ENCODE peak calls at places on chromosomes 2 and 18, in four cellular contexts. One of them, this sample, is unnamed.

GRCh38 chr2:28360066-28360741 is 32.5 kb upstream of the FOSL2 start:
- DNase-seq in K562: no peak
- DNase-seq in A549: no peak
- DNase-seq in GM12878: no peak
- DNase-seq in this sample: no peak

GRCh38 chr2:226600184-226600583 is 199.4 kb downstream of the IRS1 start:
- DNase-seq in K562: no peak
- DNase-seq in A549: no peak
- DNase-seq in GM12878: no peak
- DNase-seq in this sample: peak; percentile 8

GRCh38 chr2:156396126-156396525 is 40.1 kb upstream of the GPD2 start:
- DNase-seq in A549: no peak
- DNase-seq in GM12878: peak; percentile 73
- DNase-seq in K562: no peak
- DNase-seq in this sample: no peak

GRCh38 chr2:127091886-127092285 is 15.1 kb downstream of the BIN1 start:
- DNase-seq in K562: no peak
- DNase-seq in A549: no peak
- DNase-seq in GM12878: no peak
- DNase-seq in this sample: no peak

GRCh38 chr2:163345795-163346573 is 389.8 kb downstream of the FIGN start:
- DNase-seq in K562: peak; percentile 40
- DNase-seq in GM12878: peak; percentile 25
- DNase-seq in A549: peak; percentile 26
- DNase-seq in this sample: peak; percentile 50

GRCh38 chr2:43318791-43319190 is 92.4 kb upstream of the ZFP36L2 start:
- DNase-seq in GM12878: no peak
- DNase-seq in A549: no peak
- DNase-seq in K562: no peak
- DNase-seq in this sample: peak; percentile 90

GRCh38 chr2:219506802-219507554 is 7.3 kb upstream of the ASIC4 start:
- DNase-seq in K562: no peak
- DNase-seq in GM12878: no peak
- DNase-seq in A549: no peak
- DNase-seq in this sample: no peak

GRCh38 chr2:62197017-62197586 is 1.2 kb downstream of the B3GNT2 start:
- DNase-seq in GM12878: no peak
- DNase-seq in A549: peak; percentile 38
- DNase-seq in K562: peak; percentile 52
- DNase-seq in this sample: no peak

GRCh38 chr2:71892132-71892730 is 255.4 kb downstream of the CYP26B1 start:
- DNase-seq in GM12878: no peak
- DNase-seq in A549: no peak
- DNase-seq in K562: no peak
- DNase-seq in this sample: no peak

GRCh38 chr2:43230981-43231827 is 4.8 kb upstream of the ZFP36L2 start:
- DNase-seq in A549: no peak
- DNase-seq in GM12878: no peak
- DNase-seq in K562: no peak
- DNase-seq in this sample: no peak

GRCh38 chr2:228446732-228447131 is 265.2 kb upstream of the SPHKAP start:
- DNase-seq in GM12878: no peak
- DNase-seq in A549: no peak
- DNase-seq in K562: no peak
- DNase-seq in this sample: no peak
- TF ChIP-seq ELK1 in GM12878: no peak
- TF ChIP-seq ELK1 in A549: no peak
- TF ChIP-seq ELK1 in K562: no peak
- TF ChIP-seq ELK1 in this sample: no peak

GRCh38 chr18:3480827-3481226 is 30.9 kb downstream of the TGIF1 start:
- DNase-seq in A549: no peak
- DNase-seq in K562: no peak
- DNase-seq in GM12878: no peak
- DNase-seq in this sample: no peak

GRCh38 chr18:3479978-3480377 is 30.0 kb downstream of the TGIF1 start:
- DNase-seq in A549: no peak
- DNase-seq in K562: no peak
- DNase-seq in GM12878: no peak
- DNase-seq in this sample: no peak

GRCh38 chr18:3482258-3482657 is 32.3 kb downstream of the TGIF1 start:
- DNase-seq in A549: no peak
- DNase-seq in GM12878: no peak
- DNase-seq in K562: no peak
- DNase-seq in this sample: no peak

GRCh38 chr18:3478262-3478978 is 28.4 kb downstream of the TGIF1 start:
- DNase-seq in GM12878: no peak
- DNase-seq in K562: no peak
- DNase-seq in A549: no peak
- DNase-seq in this sample: no peak

DNA sequence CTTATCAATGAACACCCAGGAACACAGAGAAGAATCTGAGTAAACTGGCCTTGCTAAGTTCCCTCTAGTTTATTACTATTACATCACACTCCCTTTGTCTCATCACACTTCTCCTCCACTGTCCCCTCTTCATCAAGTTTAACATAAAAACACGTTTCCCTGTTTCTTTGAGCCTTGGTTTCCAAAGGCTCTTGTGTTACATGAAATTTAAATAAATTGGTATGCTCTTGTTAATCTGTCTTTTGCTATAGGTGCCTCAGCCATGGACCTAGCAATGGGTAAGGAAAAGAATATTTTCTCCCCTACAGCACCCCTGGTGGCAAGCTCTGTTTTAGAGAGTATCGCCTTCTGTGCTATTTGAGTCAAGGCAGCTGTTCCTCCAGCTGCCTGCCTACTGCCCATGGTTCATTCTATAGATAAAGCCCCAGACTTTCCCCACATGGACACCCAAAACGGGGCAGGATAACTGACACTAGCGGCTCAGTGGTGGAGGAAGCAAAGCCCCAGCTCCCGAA is 31.8 kb downstream of the TGIF1 start:
- DNase-seq in A549: peak; percentile 28
- DNase-seq in GM12878: no peak
- DNase-seq in K562: peak; percentile 76
- DNase-seq in this sample: peak; percentile 38
- TF ChIP-seq ELK1 in A549: no peak
- TF ChIP-seq ELK1 in GM12878: no peak
- TF ChIP-seq ELK1 in K562: no peak
- TF ChIP-seq ELK1 in this sample: no peak

GRCh38 chr2:46460241-46460921 is 19.0 kb upstream of the TMEM247 start:
- DNase-seq in A549: no peak
- DNase-seq in GM12878: no peak
- DNase-seq in K562: peak; percentile 28
- DNase-seq in this sample: no peak

GRCh38 chr2:46461716-46462171 is 17.6 kb upstream of the TMEM247 start:
- DNase-seq in A549: no peak
- DNase-seq in K562: no peak
- DNase-seq in GM12878: peak; percentile 55
- DNase-seq in this sample: no peak

GRCh38 chr2:46460991-46461715 is 18.2 kb upstream of the TMEM247 start:
- DNase-seq in A549: peak; percentile 66
- DNase-seq in K562: peak; percentile 83
- DNase-seq in GM12878: peak; percentile 39
- DNase-seq in this sample: peak; percentile 65

GRCh38 chr2:46458763-46459505 is 20.4 kb upstream of the TMEM247 start:
- DNase-seq in A549: no peak
- DNase-seq in GM12878: no peak
- DNase-seq in K562: no peak
- DNase-seq in this sample: no peak

DNA sequence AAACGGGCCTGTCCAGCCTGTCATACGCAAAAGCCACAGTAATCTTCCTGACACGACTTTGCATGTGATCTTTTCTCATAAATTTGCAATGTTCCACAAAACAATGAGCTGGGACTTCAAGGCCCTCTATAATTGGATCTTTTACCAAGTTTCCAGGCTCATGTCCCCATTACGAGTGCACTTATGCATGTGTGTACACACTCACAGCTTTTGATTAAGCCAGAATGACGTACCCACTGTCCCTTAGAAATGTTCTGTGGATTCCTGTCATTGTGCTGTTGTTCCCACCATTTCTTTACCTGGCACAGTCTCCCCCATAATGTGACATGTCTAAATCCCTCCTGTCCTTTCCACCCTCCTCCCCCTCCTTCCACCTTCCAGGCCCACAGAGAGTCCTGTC is 19.7 kb upstream of the TMEM247 start:
- DNase-seq in K562: no peak
- DNase-seq in A549: no peak
- DNase-seq in GM12878: no peak
- DNase-seq in this sample: no peak
- TF ChIP-seq ELK1 in K562: no peak
- TF ChIP-seq ELK1 in A549: no peak
- TF ChIP-seq ELK1 in GM12878: no peak
- TF ChIP-seq ELK1 in this sample: no peak

GRCh38 chr2:9984217-9984739 is 32.8 kb downstream of the GRHL1 start:
- DNase-seq in A549: peak; percentile 90
- DNase-seq in GM12878: peak; percentile 13
- DNase-seq in K562: peak; percentile 66
- DNase-seq in this sample: peak; percentile 48
- TF ChIP-seq ELK1 in A549: no peak
- TF ChIP-seq ELK1 in GM12878: no peak
- TF ChIP-seq ELK1 in K562: no peak
- TF ChIP-seq ELK1 in this sample: no peak

DNA sequence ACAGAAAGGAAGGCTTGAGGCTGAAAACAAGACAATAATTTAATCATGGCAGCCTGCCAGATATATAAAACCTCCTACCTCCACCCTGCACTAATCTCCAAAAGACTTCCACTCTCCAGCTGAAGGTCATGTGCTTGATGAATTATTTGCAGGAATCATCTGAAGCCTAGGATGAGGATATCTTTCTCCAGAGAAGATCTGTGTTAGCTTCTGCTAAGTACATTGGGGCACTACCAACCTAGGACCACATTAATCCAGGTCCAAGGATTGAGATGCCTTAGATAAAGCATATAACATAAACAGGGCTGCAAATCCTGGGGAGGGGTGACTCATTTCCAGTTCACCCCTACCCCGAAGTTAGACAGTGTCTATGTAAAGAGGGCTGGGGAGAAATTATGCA is 80.5 kb upstream of the FRZB start:
- DNase-seq in A549: no peak
- DNase-seq in GM12878: no peak
- DNase-seq in K562: no peak
- DNase-seq in this sample: peak; percentile 22
- TF ChIP-seq ELK1 in A549: no peak
- TF ChIP-seq ELK1 in GM12878: no peak
- TF ChIP-seq ELK1 in K562: no peak
- TF ChIP-seq ELK1 in this sample: no peak

DNA sequence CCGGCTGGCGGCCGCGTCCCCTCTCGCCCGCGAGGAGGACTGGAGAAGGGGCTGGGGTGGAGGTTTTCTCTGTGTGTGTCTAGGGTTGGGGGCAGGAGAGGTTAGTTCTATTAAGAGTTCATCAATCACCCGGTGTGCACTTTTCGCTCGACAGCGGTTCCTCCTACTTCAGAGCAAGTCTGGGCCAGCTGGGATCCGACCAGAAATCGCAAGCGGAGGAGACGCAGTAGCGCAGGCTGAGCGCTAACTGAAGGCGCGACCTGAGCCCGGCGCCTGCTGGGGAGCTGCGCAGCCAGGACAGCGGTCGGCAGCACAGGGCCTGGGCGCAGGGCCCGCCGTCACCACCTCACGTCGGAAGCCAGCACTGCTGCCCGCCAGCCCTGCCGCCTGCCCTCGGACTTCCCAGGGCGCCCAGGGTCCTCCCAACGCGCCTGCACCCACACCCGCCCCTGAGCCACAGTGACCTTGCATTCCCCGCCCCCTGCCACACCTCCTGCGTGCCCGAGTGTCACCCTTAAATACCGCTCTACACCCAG is 10.1 kb upstream of the HOXD1 start:
- DNase-seq in GM12878: no peak
- DNase-seq in A549: no peak
- DNase-seq in K562: peak; percentile 14
- DNase-seq in this sample: no peak
- TF ChIP-seq ELK1 in GM12878: no peak
- TF ChIP-seq ELK1 in A549: no peak
- TF ChIP-seq ELK1 in K562: no peak
- TF ChIP-seq ELK1 in this sample: no peak

GRCh38 chr2:86833315-86833714 is 28.4 kb downstream of the CD8B start:
- DNase-seq in A549: no peak
- DNase-seq in GM12878: no peak
- DNase-seq in K562: no peak
- DNase-seq in this sample: no peak
- TF ChIP-seq ELK1 in A549: no peak
- TF ChIP-seq ELK1 in GM12878: no peak
- TF ChIP-seq ELK1 in K562: no peak
- TF ChIP-seq ELK1 in this sample: no peak

DNA sequence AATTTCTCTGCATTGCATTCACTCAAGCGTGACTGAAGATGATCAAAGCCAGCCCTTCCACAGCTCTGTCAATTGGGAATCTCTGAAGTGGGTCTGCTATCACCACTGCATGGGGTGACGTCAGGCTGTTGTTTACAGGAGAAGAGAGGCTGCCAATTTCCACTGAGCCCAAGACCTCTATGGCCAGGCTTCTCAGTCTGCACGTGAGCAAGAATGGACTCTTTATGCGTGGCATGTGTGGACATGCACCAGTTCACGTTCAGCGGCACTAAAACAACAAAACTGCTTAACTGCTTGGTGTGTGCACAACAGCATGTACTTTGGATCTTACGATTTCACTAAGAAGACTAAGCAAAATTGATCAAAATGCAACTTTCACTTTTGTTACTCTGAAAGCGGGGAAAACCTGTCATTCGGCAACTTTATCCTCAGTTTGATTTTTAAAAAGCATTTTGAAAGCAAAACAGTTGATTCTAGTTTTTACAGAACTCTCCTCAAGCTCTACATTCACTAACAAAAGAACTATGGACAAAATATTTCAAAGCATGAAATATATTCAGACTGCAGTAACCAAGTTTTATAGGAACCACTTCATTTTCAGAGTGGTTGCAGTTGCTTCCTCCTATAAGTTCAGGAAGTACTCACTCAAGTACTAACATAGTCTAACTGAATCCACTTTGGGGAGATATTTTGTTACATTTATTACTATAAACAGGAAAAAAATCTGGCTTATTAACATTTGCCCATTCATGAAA is 77.0 kb upstream of the SERTAD2 start:
- DNase-seq in GM12878: peak; percentile 69
- DNase-seq in K562: peak; percentile 27
- DNase-seq in A549: no peak
- DNase-seq in this sample: peak; percentile 90
- TF ChIP-seq ELK1 in GM12878: no peak
- TF ChIP-seq ELK1 in K562: no peak
- TF ChIP-seq ELK1 in A549: no peak
- TF ChIP-seq ELK1 in this sample: no peak